ENCODE peak calls at places on chromosomes 3 and 15, in eight cellular contexts. L, I, X, N, T, K, R and P are unnamed samples.

GRCh38 chr15:76973362-76973743 is 21.6 kb upstream of the PSTPIP1 start:
- DNase-seq in T (peak; percentile 16), N (no peak), I (no peak), K (peak; percentile 60), X (peak; percentile 63), R (no peak), L (peak; percentile 22), P (no peak)

GRCh38 chr3:48403533-48404439 is 26.1 kb downstream of the PLXNB1 start:
- DNase-seq in R (no peak), K (no peak), I (no peak), L (no peak), N (peak; percentile 52), X (no peak), T (no peak), P (no peak)

GRCh38 chr3:79618883-79619282 is 148.9 kb downstream of the ROBO1 start:
- DNase-seq in T (no peak), R (no peak), L (no peak), N (no peak), I (no peak), X (no peak), K (no peak), P (no peak)

GRCh38 chr15:38378162-38378560 is 75.8 kb upstream of the FAM98B start:
- DNase-seq in L (no peak), T (peak; percentile 27), X (peak; percentile 78), N (peak; percentile 84), K (peak; percentile 30), R (no peak), I (no peak), P (no peak)

GRCh38 chr3:172595648-172596393 is 72.6 kb upstream of the TNFSF10 start:
- DNase-seq in R (peak; percentile 45), X (peak; percentile 54), N (no peak), T (peak; percentile 46), I (peak; percentile 24), K (peak; percentile 85), L (peak; percentile 48), P (no peak)

GRCh38 chr3:188489639-188490405 is 335.9 kb downstream of the LPP start:
- DNase-seq in N (no peak), R (no peak), X (no peak), K (peak; percentile 30), L (no peak), T (peak; percentile 87), I (peak; percentile 1), P (no peak)

GRCh38 chr3:48186993-48187578 is 1.1 kb downstream of the CDC25A start:
- DNase-seq in L (no peak), X (no peak), T (peak; percentile 7), R (no peak), I (no peak), K (peak; percentile 34), N (no peak), P (no peak)

GRCh38 chr3:64351713-64352595 is 126.7 kb upstream of the PRICKLE2 start:
- DNase-seq in T (peak; percentile 92), K (peak; percentile 61), L (no peak), R (no peak), X (no peak), I (no peak), N (no peak), P (no peak)

GRCh38 chr3:156132313-156132712 is 11.9 kb downstream of the KCNAB1 start:
- DNase-seq in T (no peak), R (no peak), N (no peak), I (no peak), K (no peak), L (no peak), X (no peak), P (no peak)

GRCh38 chr3:170063691-170064090 is 25.9 kb downstream of the GPR160 start:
- DNase-seq in I (no peak), R (no peak), N (no peak), T (no peak), K (no peak), L (no peak), X (no peak), P (no peak)

GRCh38 chr3:10883478-10884234 is 67.6 kb downstream of the SLC6A11 start:
- DNase-seq in R (peak; percentile 18), L (peak; percentile 8), X (no peak), N (no peak), I (no peak), T (peak; percentile 5), K (peak; percentile 7), P (no peak)

GRCh38 chr3:195551381-195551978 is 8.4 kb upstream of the PPP1R2 start:
- DNase-seq in T (no peak), R (no peak), L (no peak), I (no peak), K (peak; percentile 49), N (no peak), X (peak; percentile 63), P (no peak)

GRCh38 chr15:68788265-68788624 is 32.5 kb downstream of the ANP32A start:
- DNase-seq in L (no peak), T (no peak), N (no peak), I (no peak), K (no peak), X (no peak), R (no peak), P (no peak)

GRCh38 chr3:174049443-174049842 is 651.9 kb downstream of the NLGN1 start:
- DNase-seq in L (no peak), R (no peak), T (no peak), N (no peak), X (no peak), I (no peak), K (no peak), P (no peak)

GRCh38 chr3:45896956-45897355 is 10.6 kb downstream of the CCR9 start:
- DNase-seq in X (no peak), K (peak; percentile 55), R (no peak), T (peak; percentile 71), I (no peak), N (no peak), L (no peak), P (no peak)

GRCh38 chr15:60324706-60325438 is 72.9 kb downstream of the ANXA2 start:
- DNase-seq in K (no peak), N (no peak), I (no peak), T (no peak), R (no peak), X (no peak), L (no peak), P (no peak)

GRCh38 chr3:58998476-58999117 is 51.2 kb downstream of the CFAP20DC start:
- DNase-seq in R (peak; percentile 64), T (peak; percentile 96), I (no peak), X (no peak), L (peak; percentile 87), K (peak; percentile 94), N (no peak), P (no peak)

GRCh38 chr3:197340521-197340871 is 42.1 kb upstream of the DLG1 start:
- DNase-seq in T (no peak), K (no peak), I (no peak), X (no peak), L (no peak), R (no peak), N (no peak), P (no peak)

DNA sequence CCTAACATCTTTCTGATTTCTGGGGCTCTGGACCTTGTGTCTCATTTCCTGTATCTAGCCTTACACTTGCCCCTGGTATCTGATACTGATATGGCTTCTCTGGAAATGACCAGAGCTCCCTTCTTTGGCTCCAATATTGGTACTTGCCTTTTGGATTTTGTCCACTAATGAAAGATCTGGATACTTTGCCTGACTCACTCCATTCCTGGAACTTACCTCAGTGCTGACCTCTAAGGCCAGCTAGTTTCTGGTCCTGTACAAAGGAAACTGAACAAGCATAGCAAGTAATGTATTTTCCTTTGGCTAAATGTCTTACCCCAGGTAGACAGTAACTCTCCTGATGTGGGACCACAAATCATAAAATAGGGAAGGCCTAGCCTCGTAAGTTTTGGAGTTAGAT is 93.8 kb upstream of the SLC4A7 start:
- DNase-seq in L (no peak), R (no peak), I (no peak), X (no peak), N (no peak), T (peak; percentile 72), K (peak; percentile 84), P (no peak)
- TF ChIP-seq CTCF in L (no peak), R (no peak), I (no peak), X (no peak), N (no peak), T (no peak), K (no peak), P (no peak)

GRCh38 chr15:53525894-53526293 is 233.6 kb downstream of the WDR72 start:
- DNase-seq in L (no peak), I (no peak), R (no peak), K (no peak), N (no peak), X (no peak), T (no peak), P (no peak)

GRCh38 chr15:53530762-53531161 is 228.7 kb downstream of the WDR72 start:
- DNase-seq in T (no peak), K (no peak), X (no peak), R (no peak), I (no peak), N (no peak), L (no peak), P (no peak)

GRCh38 chr15:53522878-53523455 is 236.5 kb downstream of the WDR72 start:
- DNase-seq in I (no peak), T (no peak), L (no peak), X (peak; percentile 38), R (no peak), K (no peak), N (no peak), P (no peak)

GRCh38 chr15:53527996-53528395 is 231.5 kb downstream of the WDR72 start:
- DNase-seq in K (no peak), N (no peak), R (no peak), L (no peak), I (no peak), X (no peak), T (no peak), P (no peak)
- TF ChIP-seq CTCF in K (no peak), N (no peak), R (no peak), L (no peak), I (no peak), X (no peak), T (no peak), P (no peak)

GRCh38 chr3:43995078-43995928 is 246.4 kb upstream of the TOPAZ1 start:
- DNase-seq in I (peak; percentile 56), R (no peak), N (peak; percentile 66), L (no peak), K (peak; percentile 35), T (peak; percentile 20), X (no peak), P (peak; percentile 42)
- TF ChIP-seq CTCF in I (no peak), R (peak; percentile 18), N (no peak), L (no peak), K (no peak), T (peak; percentile 1), X (no peak), P (no peak)

GRCh38 chr3:184716652-184717607 is 5.1 kb upstream of the MAGEF1 start:
- DNase-seq in I (no peak), N (no peak), K (peak; percentile 53), L (no peak), T (peak; percentile 73), X (no peak), R (no peak), P (no peak)
- TF ChIP-seq CTCF in I (no peak), N (no peak), K (no peak), L (no peak), T (no peak), X (no peak), R (no peak), P (no peak)

GRCh38 chr15:91973481-91973880 is 120.0 kb downstream of the SLCO3A1 start:
- DNase-seq in X (peak; percentile 47), K (no peak), L (no peak), I (no peak), T (no peak), R (no peak), N (no peak), P (no peak)
- TF ChIP-seq CTCF in X (peak; percentile 35), K (no peak), L (no peak), I (no peak), T (peak; percentile 7), R (peak; percentile 17), N (no peak), P (no peak)